ENCODE peak calls at places on chromosome 16, in ten cellular contexts. A is SK-N-SH, Q is GM23338, S is HCT116, Y is prostate gland, N is GM12892, K is GM12891, V is spleen, P is suprapubic skin, R is HL-60. T is an unnamed sample.
A peak's percentile ranks its signal among the peaks of the same experiment; 100 is the strongest.

GRCh38 chr16:51129105-51129504 is 22.0 kb downstream of the SALL1 start:
- DNase-seq in K (no peak), Y (no peak), V (no peak), R (no peak), A (no peak), S (no peak), N (no peak), P (no peak), Q (no peak), T (no peak)

GRCh38 chr16:16105646-16106045 is 117.6 kb downstream of the ABCC6 start:
- DNase-seq in N (no peak), Y (no peak), K (no peak), S (no peak), A (no peak), R (no peak), Q (no peak), P (no peak), V (no peak), T (no peak)

GRCh38 chr16:14529010-14529669 is 100.9 kb downstream of the PARN start:
- DNase-seq in P (peak; percentile 82), R (peak; percentile 30), N (no peak), S (peak; percentile 66), A (peak; percentile 61), Q (peak; percentile 90), Y (peak; percentile 81), V (no peak), K (peak; percentile 20), T (peak; percentile 91)

GRCh38 chr16:51243836-51244483 is 92.9 kb upstream of the SALL1 start:
- DNase-seq in R (no peak), Y (no peak), Q (no peak), K (no peak), N (no peak), S (no peak), A (no peak), V (no peak), P (no peak), T (no peak)

GRCh38 chr16:85870159-85870558 is 28.8 kb upstream of the IRF8 start:
- DNase-seq in R (no peak), S (no peak), Y (no peak), K (no peak), Q (peak; percentile 61), V (peak; percentile 64), P (no peak), N (no peak), A (no peak), T (no peak)

GRCh38 chr16:50354629-50355456 is 13.9 kb downstream of the BRD7 start:
- DNase-seq in A (peak; percentile 58), P (no peak), N (no peak), Y (no peak), V (no peak), R (no peak), K (no peak), Q (peak; percentile 54), S (no peak), T (no peak)

GRCh38 chr16:83939266-83939856 is 13.7 kb upstream of the OSGIN1 start:
- DNase-seq in P (no peak), V (peak; percentile 80), N (no peak), A (no peak), S (no peak), Q (no peak), Y (no peak), R (no peak), K (no peak), T (no peak)

GRCh38 chr16:25035494-25036405 is 20.6 kb upstream of the ARHGAP17 start:
- DNase-seq in P (no peak), Q (no peak), R (no peak), V (no peak), S (no peak), Y (no peak), K (no peak), A (no peak), N (no peak), T (no peak)

GRCh38 chr16:82507271-82507670 is 119.5 kb upstream of the CDH13 start:
- DNase-seq in P (no peak), R (no peak), A (no peak), K (no peak), S (no peak), N (no peak), V (no peak), Y (no peak), Q (peak; percentile 13), T (no peak)

GRCh38 chr16:48123104-48123788 is 32.5 kb downstream of the ABCC12 start:
- DNase-seq in N (no peak), R (no peak), Q (no peak), A (no peak), V (no peak), P (no peak), Y (no peak), K (no peak), S (peak; percentile 85), T (no peak)

GRCh38 chr16:4314532-4315184 is 1.2 kb upstream of the GLIS2 start:
- DNase-seq in R (no peak), S (peak; percentile 70), P (no peak), N (no peak), V (no peak), Y (no peak), A (peak; percentile 68), Q (peak; percentile 72), K (no peak), T (peak; percentile 78)

DNA sequence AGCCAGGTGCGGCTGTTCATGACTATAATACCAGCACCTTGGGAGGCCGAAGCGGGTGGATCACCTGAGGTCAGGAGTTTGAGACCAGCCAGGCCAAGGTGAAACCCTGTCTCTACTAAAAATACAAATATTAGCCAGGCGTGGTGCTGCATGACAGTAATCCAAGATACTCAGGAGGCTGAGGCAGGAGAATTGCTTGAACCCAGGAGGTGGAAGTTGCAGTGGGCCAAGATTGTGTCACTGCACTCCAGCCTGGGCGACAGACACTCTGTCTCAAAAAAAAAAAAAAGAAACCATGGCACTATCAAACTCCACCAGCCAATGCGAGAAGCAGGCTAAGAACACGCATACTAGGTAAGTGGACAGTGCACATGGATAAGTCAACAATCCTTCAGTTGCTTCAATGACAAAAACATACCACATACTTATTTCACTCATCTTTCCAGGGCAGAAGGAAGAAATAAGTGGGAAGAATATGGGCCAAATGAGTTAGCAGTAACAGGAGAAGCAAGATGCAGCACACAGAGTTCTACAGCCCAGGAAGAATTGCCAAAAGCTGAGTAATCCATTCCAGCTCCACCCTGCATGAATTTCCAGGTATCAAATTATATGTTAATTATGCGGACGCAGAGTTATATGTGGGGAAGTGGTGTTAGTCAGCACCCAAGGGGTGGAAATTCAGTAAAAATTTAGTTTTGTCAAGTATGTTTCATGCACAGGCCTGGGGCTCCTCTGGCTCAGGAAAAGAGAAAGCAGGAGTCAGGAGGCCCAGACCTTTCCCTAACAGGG is 58.5 kb downstream of the ZFHX3 start:
- DNase-seq in S (peak; percentile 40), P (peak; percentile 28), V (no peak), Y (peak; percentile 76), N (no peak), Q (no peak), R (no peak), A (no peak), K (no peak), T (peak; percentile 78)
- TF ChIP-seq POLR2AphosphoS5 in S (no peak), P (peak; percentile 42), V (no peak), Y (peak; percentile 81), N (no peak), Q (no peak), R (no peak), A (no peak), K (no peak), T (peak; percentile 28)

GRCh38 chr16:11667824-11668589 is at the start of gene SNN:
- DNase-seq in S (peak; percentile 39), P (no peak), V (peak; percentile 97), Q (peak; percentile 93), K (peak; percentile 98), Y (peak; percentile 86), R (peak; percentile 49), A (peak; percentile 100), N (peak; percentile 98), T (peak; percentile 93)
- TF ChIP-seq POLR2AphosphoS5 in S (peak; percentile 34), P (no peak), V (peak; percentile 40), Q (peak; percentile 49), K (no peak), Y (no peak), R (no peak), A (no peak), N (no peak), T (no peak)

GRCh38 chr16:66904846-66905632 is 13.6 kb downstream of the CDH16 start:
- DNase-seq in Y (no peak), A (peak; percentile 10), P (no peak), V (peak; percentile 51), R (no peak), K (peak; percentile 11), Q (no peak), N (peak; percentile 5), S (no peak), T (no peak)
- TF ChIP-seq POLR2AphosphoS5 in Y (peak; percentile 5), A (no peak), P (no peak), V (no peak), R (no peak), K (no peak), Q (no peak), N (no peak), S (no peak), T (no peak)

GRCh38 chr16:72312862-72313261 is 140.9 kb upstream of the PMFBP1 start:
- DNase-seq in S (no peak), Y (no peak), R (no peak), K (no peak), V (no peak), P (no peak), N (no peak), A (no peak), Q (peak; percentile 17), T (no peak)
- TF ChIP-seq POLR2AphosphoS5 in S (no peak), Y (no peak), R (no peak), K (no peak), V (no peak), P (no peak), N (no peak), A (no peak), Q (no peak), T (no peak)

GRCh38 chr16:30535777-30536190 is 1.1 kb upstream of the ZNF747 start:
- DNase-seq in A (peak; percentile 85), K (peak; percentile 71), S (peak; percentile 31), P (no peak), R (peak; percentile 64), Y (peak; percentile 78), N (peak; percentile 77), Q (peak; percentile 87), V (peak; percentile 91), T (peak; percentile 90)
- TF ChIP-seq POLR2AphosphoS5 in A (peak; percentile 18), K (peak; percentile 64), S (peak; percentile 41), P (no peak), R (peak; percentile 76), Y (peak; percentile 56), N (peak; percentile 33), Q (no peak), V (peak; percentile 52), T (peak; percentile 16)

GRCh38 chr16:88806491-88807111 is 3.0 kb downstream of the CDT1 start:
- DNase-seq in V (no peak), K (no peak), N (no peak), S (no peak), Q (no peak), R (no peak), A (no peak), Y (no peak), P (no peak), T (no peak)
- TF ChIP-seq POLR2AphosphoS5 in V (no peak), K (no peak), N (no peak), S (no peak), Q (no peak), R (no peak), A (no peak), Y (no peak), P (no peak), T (no peak)